ENCODE peak calls at places on chromosome 2, in seven cellular contexts. I is ovary, C is breast epithelium, E is GM12878, S is heart left ventricle, D is A549, Y is esophagus muscularis mucosa. O is an unnamed sample.

GRCh38 chr2:107553534-107553933 is 273.2 kb upstream of the RGPD4 start:
- DNase-seq in I (no peak), C (no peak), E (no peak), S (no peak), D (peak; percentile 21), Y (no peak), O (peak; percentile 32)

GRCh38 chr2:10221443-10221842 is 81.3 kb upstream of the HPCAL1 start:
- DNase-seq in I (no peak), C (no peak), E (no peak), S (no peak), D (no peak), Y (no peak), O (no peak)

GRCh38 chr2:34365937-34366336 is 766.8 kb upstream of the FAM98A start:
- DNase-seq in I (no peak), C (no peak), E (no peak), S (no peak), D (no peak), Y (no peak), O (no peak)

GRCh38 chr2:222861411-222862067 is 703 bp downstream of the ACSL3 start:
- DNase-seq in I (peak; percentile 51), C (no peak), E (no peak), S (peak; percentile 68), D (no peak), Y (no peak), O (peak; percentile 89)

GRCh38 chr2:84782717-84783442 is 98.0 kb downstream of the TRABD2A start:
- DNase-seq in I (no peak), C (no peak), E (no peak), S (no peak), D (no peak), Y (no peak), O (no peak)

GRCh38 chr2:23658466-23658942 is 268.4 kb downstream of the ATAD2B start:
- DNase-seq in I (no peak), C (no peak), E (no peak), S (peak; percentile 62), D (no peak), Y (no peak), O (no peak)

GRCh38 chr2:7844414-7844961 is 837.4 kb upstream of the ID2 start:
- DNase-seq in I (no peak), C (no peak), E (no peak), S (no peak), D (no peak), Y (peak; percentile 45), O (no peak)

GRCh38 chr2:226426292-226426736 is 373.3 kb downstream of the IRS1 start:
- DNase-seq in I (no peak), C (no peak), E (no peak), S (no peak), D (peak; percentile 65), Y (no peak), O (no peak)

GRCh38 chr2:95007061-95007609 is 18.4 kb upstream of the MAL start:
- DNase-seq in I (no peak), C (no peak), E (no peak), S (no peak), D (no peak), Y (no peak), O (no peak)

GRCh38 chr2:15811367-15811766 is 129.0 kb upstream of the MYCN start:
- DNase-seq in I (no peak), C (no peak), E (no peak), S (no peak), D (no peak), Y (no peak), O (no peak)

GRCh38 chr2:82301506-82301905 is 1997.0 kb upstream of the LRRTM1 start:
- DNase-seq in I (no peak), C (no peak), E (no peak), S (no peak), D (no peak), Y (no peak), O (no peak)

DNA sequence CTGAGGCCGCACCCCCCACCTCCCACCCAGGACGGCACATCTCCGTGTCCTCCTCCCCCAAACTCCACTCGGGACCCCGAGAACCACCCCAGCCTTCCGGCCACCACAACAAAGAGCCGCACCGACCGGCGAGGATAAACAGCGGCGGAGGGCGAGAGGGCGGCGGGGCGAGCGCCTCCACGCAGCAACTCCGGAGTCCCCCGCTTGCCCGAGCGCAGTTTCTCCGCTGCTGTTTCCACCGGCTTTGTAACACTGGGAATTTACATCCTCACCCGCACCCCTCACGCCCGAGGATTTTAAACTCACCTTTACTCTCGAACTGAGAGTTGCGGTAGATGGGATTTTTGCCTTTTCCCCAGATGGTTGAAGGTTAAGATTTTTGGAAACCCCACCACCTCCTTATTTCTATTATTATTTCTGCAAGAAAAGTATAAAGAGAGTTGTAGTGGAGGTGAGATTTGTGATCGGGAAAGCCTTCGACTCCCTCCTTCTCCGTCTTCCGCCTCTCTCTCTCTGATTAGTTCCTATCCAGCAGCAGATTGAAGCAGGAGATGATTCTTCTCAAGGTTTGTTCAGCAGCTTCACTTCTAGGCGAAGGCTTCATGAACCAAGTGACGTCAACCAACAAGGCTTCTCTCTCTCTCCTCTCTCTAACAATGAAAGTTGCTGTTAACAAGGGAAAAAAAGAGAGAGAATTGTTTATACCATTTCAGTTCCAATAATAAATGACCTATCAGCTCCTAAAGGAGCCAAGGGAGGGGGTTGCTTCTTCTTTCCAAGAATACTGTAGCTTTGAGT is at the start of gene BAZ2B:
- DNase-seq in I (peak; percentile 67), C (no peak), E (no peak), S (no peak), D (peak; percentile 79), Y (no peak), O (peak; percentile 92)
- TF ChIP-seq POLR2A in I (peak; percentile 53), C (peak; percentile 26), E (peak; percentile 42), S (no peak), D (no peak), Y (no peak), O (peak; percentile 55)

GRCh38 chr2:174048238-174048637 is 83.1 kb upstream of the SP3 start:
- DNase-seq in I (no peak), C (no peak), E (no peak), S (no peak), D (no peak), Y (no peak), O (no peak)
- H3K4me3 ChIP-seq in I (no peak overlapping the region), C (no peak overlapping the region), E (no peak overlapping the region), S (no peak overlapping the region), D (no peak overlapping the region), Y (no peak overlapping the region), O (no peak overlapping the region)

GRCh38 chr2:72824224-72824842 is 1.5 kb downstream of the EXOC6B start:
- DNase-seq in I (no peak), C (no peak), E (no peak), S (no peak), D (no peak), Y (no peak), O (peak; percentile 43)

GRCh38 chr2:72819501-72819900 is 6.3 kb downstream of the EXOC6B start:
- DNase-seq in I (no peak), C (no peak), E (no peak), S (no peak), D (no peak), Y (no peak), O (no peak)

GRCh38 chr2:72822794-72823193 is 3.0 kb downstream of the EXOC6B start:
- DNase-seq in I (no peak), C (no peak), E (no peak), S (no peak), D (no peak), Y (no peak), O (no peak)

GRCh38 chr2:72821983-72822382 is 3.9 kb downstream of the EXOC6B start:
- DNase-seq in I (no peak), C (no peak), E (no peak), S (no peak), D (no peak), Y (no peak), O (no peak)

DNA sequence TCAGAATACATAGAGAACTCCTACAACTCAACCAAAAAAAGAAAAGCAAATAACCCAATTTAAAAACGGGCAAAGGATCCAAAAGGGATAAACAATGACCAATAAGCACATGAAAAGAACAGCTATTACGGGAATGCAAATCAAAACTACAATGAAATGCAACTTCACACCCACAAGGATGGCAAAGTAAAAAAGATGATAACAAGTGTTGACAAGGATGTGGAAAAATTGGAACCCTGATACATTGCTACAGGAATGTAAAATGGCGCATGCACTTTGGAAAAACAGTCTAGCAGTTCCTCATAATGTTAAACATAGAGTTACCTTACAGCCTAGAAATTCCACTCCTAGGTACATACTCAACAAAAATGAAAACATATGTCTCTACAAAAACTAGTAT is 4.7 kb downstream of the EXOC6B start:
- DNase-seq in I (no peak), C (no peak), E (no peak), S (no peak), D (no peak), Y (no peak), O (no peak)
- TF ChIP-seq POLR2A in I (no peak), C (no peak), E (no peak), S (no peak), D (no peak), Y (no peak), O (no peak)

DNA sequence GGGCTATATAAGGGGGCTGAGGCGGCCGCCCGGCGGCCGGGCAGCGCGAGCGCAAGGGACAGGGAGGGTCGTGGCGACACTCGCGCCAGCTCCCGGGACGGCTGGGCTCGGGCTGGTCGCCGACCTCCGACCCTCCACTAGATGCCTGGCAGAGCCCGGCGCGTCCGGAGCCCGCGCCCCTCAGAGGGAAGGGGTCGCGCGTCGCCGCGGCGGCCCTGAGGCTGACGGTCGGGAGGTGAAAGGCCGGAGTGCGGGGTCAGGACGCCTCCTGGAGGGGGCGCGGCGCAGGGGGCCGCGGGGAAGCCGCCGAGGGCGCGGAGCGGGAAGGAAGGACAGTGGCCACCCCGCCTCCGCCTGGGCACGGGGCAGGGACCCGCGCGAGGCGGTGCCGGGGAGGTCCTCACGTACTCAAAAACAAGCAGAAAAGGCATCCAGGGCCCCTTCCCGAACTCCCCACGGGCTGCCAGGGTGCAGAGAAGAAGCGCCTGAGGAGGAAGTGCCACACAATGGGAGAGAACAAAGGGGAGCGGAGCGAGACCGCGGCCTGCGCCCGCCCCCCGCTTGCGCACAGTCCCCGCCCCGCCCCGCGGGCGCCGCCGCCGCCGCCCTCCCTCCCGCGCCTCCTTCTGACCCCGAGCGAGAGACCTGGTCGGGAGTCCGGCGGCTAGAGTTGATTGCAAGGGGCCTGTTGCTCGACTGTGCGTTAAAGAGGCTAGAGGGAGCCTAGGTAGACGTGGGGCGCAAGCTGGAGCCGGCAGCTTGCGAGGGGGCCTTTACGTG is 791 bp upstream of the KLF7 start:
- DNase-seq in I (peak; percentile 85), C (peak; percentile 78), E (no peak), S (peak; percentile 90), D (peak; percentile 83), Y (peak; percentile 95), O (peak; percentile 69)
- H3K4me3 ChIP-seq in I (peak overlapping the region; percentile 94), C (peak overlapping the region; percentile 93), E (peak overlapping the region; percentile 81), S (peak overlapping the region; percentile 64), D (peak overlapping the region; percentile 76), Y (peak overlapping the region; percentile 80), O (peak overlapping the region; percentile 69)